ENCODE peak calls at places on chromosomes 6 and 20, in four cellular contexts. K is left ventricle myocardium inferior, B is progenitor cell of endocrine pancreas, M is PC-3. Z is an unnamed sample.

GRCh38 chr6:21754891-21755290 is 161.3 kb downstream of the SOX4 start:
- DNase-seq in K (no peak), B (no peak), M (peak), Z (no peak)

GRCh38 chr6:16331328-16332174 is 93.2 kb downstream of the GMPR start:
- DNase-seq in M (peak), K (peak), B (peak), Z (peak)

GRCh38 chr20:32251470-32251869 is 26.0 kb upstream of the KIF3B start:
- DNase-seq in M (no peak), B (no peak), K (no peak), Z (no peak)

GRCh38 chr6:129251669-129252376 is 368.9 kb downstream of the LAMA2 start:
- DNase-seq in M (peak), B (peak), K (no peak), Z (peak)

GRCh38 chr6:36769161-36769675 is 70.0 kb downstream of the CPNE5 start:
- DNase-seq in K (peak), M (peak), B (no peak), Z (no peak)

GRCh38 chr6:7919871-7920270 is 9.3 kb upstream of the TXNDC5 start:
- DNase-seq in M (peak), K (no peak), B (no peak), Z (no peak)

GRCh38 chr20:32494498-32495216 is 90.5 kb downstream of the NOL4L start:
- DNase-seq in M (no peak), K (no peak), B (no peak), Z (peak)

GRCh38 chr20:44734938-44735337 is 10.7 kb upstream of the KCNK15 start:
- DNase-seq in B (no peak), K (no peak), M (peak), Z (no peak)

GRCh38 chr20:2023151-2023550 is 29.3 kb upstream of the PDYN start:
- DNase-seq in M (peak), K (no peak), B (no peak), Z (no peak)
- TF ChIP-seq CTCF in M (no peak), K (no peak), B (no peak), Z (no peak)

GRCh38 chr20:41347523-41348429 is 7.2 kb downstream of the LPIN3 start:
- DNase-seq in B (no peak), K (peak), M (no peak), Z (no peak)

GRCh38 chr20:41349266-41349665 is 8.6 kb downstream of the LPIN3 start:
- DNase-seq in M (no peak), B (no peak), K (no peak), Z (no peak)

GRCh38 chr20:41348430-41349172 is 8.0 kb downstream of the LPIN3 start:
- DNase-seq in B (no peak), K (no peak), M (no peak), Z (no peak)

GRCh38 chr20:41352106-41352505 is 11.5 kb downstream of the LPIN3 start:
- DNase-seq in B (no peak), M (no peak), K (no peak), Z (no peak)

DNA sequence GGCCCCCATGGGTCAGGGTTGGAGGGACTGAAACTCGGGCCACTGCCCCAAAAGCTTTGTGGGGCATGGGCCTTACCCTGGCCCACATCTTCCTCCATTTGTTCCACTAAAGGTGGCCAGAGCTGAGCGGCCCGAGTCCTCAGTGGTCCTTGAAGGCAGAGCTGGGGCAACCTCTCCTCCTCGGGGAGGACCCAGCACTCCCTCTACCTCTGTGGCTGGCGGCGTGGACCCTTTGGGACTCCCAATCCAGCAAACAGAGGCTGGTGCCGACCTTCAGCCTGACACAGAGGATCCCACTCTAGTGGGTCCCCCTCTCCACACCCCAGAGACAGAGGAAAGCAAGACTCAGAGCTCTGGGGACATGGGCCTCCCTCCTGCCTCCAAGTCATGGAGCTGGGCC is 9.3 kb downstream of the LPIN3 start:
- DNase-seq in K (no peak), B (no peak), M (no peak), Z (no peak)
- TF ChIP-seq CTCF in K (no peak), B (no peak), M (no peak), Z (no peak)

GRCh38 chr20:63224272-63225081 is 8.5 kb upstream of the YTHDF1 start:
- DNase-seq in B (no peak), K (peak), M (peak), Z (no peak)
- TF ChIP-seq CTCF in B (no peak), K (peak), M (peak), Z (no peak)

GRCh38 chr20:63741354-63741675 is 1.7 kb downstream of the SLC2A4RG start:
- DNase-seq in K (no peak), B (no peak), M (no peak), Z (no peak)
- TF ChIP-seq CTCF in K (no peak), B (no peak), M (no peak), Z (no peak)

GRCh38 chr6:130730600-130730999 is 96.6 kb upstream of the SMLR1 start:
- DNase-seq in K (no peak), M (no peak), B (no peak), Z (no peak)

GRCh38 chr6:130734161-130734560 is 93.0 kb upstream of the SMLR1 start:
- DNase-seq in K (no peak), M (no peak), B (no peak), Z (no peak)
- TF ChIP-seq CTCF in K (no peak), M (no peak), B (no peak), Z (no peak)

DNA sequence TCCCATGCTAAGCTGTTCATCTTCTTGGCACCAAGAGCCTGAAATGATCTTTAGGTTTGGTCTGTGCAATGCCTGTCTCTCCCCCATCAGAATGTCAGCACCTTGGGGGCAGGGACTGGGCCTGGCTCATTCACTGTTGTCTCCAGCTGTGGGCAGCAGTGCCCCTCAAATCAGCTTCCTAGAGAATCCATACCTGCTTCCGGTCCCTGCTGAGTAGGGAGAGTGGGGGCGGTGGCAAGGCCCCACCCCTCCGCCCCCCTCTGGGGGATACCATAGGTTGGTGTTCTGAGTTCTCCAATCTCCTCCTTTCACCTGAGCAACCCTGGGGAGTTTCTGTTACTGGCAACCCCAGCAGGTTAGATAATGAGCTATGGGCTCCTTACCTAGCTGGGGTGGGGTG is 19.2 kb upstream of the SPDEF start:
- DNase-seq in K (no peak), B (no peak), M (no peak), Z (no peak)
- TF ChIP-seq CTCF in K (no peak), B (no peak), M (no peak), Z (no peak)

DNA sequence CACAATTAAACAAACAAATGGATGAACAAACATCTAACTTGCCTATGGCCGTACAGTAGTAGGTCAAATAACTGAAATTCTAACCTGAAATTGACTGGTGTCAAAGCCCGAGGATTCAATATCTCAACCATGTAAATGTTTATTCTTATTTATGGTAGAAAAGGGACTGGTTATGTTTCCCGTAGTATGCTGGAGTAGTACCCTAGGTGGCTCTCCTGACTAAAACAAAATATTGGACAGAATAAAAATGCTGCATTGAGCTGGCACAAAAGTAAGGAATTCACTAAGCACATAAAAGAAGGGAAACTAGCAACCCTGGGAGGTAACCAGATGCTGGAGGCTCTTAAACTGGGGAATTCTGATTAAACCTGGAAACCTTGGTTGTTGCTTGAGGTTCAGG is 117.1 kb upstream of the PREP start:
- DNase-seq in B (no peak), K (no peak), M (peak), Z (no peak)
- TF ChIP-seq CTCF in B (no peak), K (no peak), M (peak), Z (no peak)

GRCh38 chr20:59498291-59498690 is 106.0 kb upstream of the PHACTR3 start:
- DNase-seq in M (no peak), B (no peak), K (no peak), Z (no peak)

GRCh38 chr20:59499863-59500262 is 104.5 kb upstream of the PHACTR3 start:
- DNase-seq in M (no peak), B (no peak), K (no peak), Z (no peak)

GRCh38 chr20:59493926-59494325 is 110.4 kb upstream of the PHACTR3 start:
- DNase-seq in K (no peak), M (no peak), B (no peak), Z (no peak)

GRCh38 chr20:59495166-59495565 is 109.2 kb upstream of the PHACTR3 start:
- DNase-seq in B (no peak), K (no peak), M (no peak), Z (no peak)

GRCh38 chr20:59495894-59496510 is 108.3 kb upstream of the PHACTR3 start:
- DNase-seq in K (peak), B (peak), M (peak), Z (peak)
- TF ChIP-seq CTCF in K (peak), B (peak), M (peak), Z (peak)

GRCh38 chr6:13846841-13847240 is 32.5 kb upstream of the MCUR1 start:
- DNase-seq in B (no peak), M (no peak), K (no peak), Z (no peak)
- TF ChIP-seq CTCF in B (no peak), M (peak), K (no peak), Z (no peak)

DNA sequence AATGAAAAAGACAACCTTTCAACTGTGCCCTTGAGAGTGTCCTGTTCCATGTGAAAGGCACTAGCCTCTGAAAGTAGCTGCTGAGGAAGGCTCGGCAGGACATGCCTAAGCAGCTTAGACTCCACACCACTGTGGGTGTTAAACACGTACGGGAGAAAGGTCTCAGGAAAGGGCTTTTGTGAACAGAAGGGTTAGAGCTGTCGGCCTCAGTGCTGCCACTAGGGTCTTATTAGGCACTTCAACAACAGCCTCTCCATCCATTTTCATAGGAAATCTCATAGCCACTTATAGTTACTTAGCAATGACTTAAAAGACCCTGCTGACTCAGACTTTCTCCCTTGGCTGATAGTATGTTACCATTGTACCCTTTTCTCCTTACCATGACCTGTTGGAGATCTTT is 662.8 kb downstream of the TBC1D32 start:
- DNase-seq in B (no peak), K (no peak), M (no peak), Z (peak)
- TF ChIP-seq CTCF in B (peak), K (no peak), M (no peak), Z (peak)